ENCODE peak calls at places on chromosome 2, in seven cellular contexts. O, Y, T, C, W, V and R are unnamed samples.

GRCh38 chr2:130911996-130912395 is 75.3 kb downstream of the ARHGEF4 start:
- DNase-seq in O (no peak), Y (no peak), T (no peak), C (no peak), W (peak), V (no peak), R (no peak)

GRCh38 chr2:112705576-112705975 is 15.2 kb upstream of the NT5DC4 start:
- DNase-seq in O (no peak), Y (peak), T (no peak), C (no peak), W (no peak), V (no peak), R (no peak)

GRCh38 chr2:72533767-72534166 is 292.1 kb downstream of the EXOC6B start:
- DNase-seq in O (no peak), Y (peak), T (no peak), C (no peak), W (no peak), V (no peak), R (no peak)

GRCh38 chr2:98664323-98664722 is 55.9 kb downstream of the UNC50 start:
- DNase-seq in O (no peak), Y (no peak), T (no peak), C (peak), W (no peak), V (no peak), R (no peak)

GRCh38 chr2:157404363-157404762 is 39.5 kb downstream of the CYTIP start:
- DNase-seq in O (no peak), Y (peak), T (peak), C (peak), W (no peak), V (no peak), R (no peak)

GRCh38 chr2:112259509-112260294 is 4.9 kb upstream of the ZC3H8 start:
- DNase-seq in O (peak), Y (peak), T (peak), C (peak), W (peak), V (peak), R (peak)

GRCh38 chr2:231260442-231260841 is 62.0 kb downstream of the ARMC9 start:
- DNase-seq in O (no peak), Y (no peak), T (no peak), C (no peak), W (no peak), V (no peak), R (no peak)

GRCh38 chr2:41910126-41910525 is 137.7 kb upstream of the PKDCC start:
- DNase-seq in O (no peak), Y (peak), T (no peak), C (no peak), W (no peak), V (no peak), R (no peak)

GRCh38 chr2:64211471-64211870 is 67.3 kb upstream of the PELI1 start:
- DNase-seq in O (no peak), Y (no peak), T (no peak), C (no peak), W (no peak), V (no peak), R (no peak)

GRCh38 chr2:236113425-236113824 is 54.8 kb downstream of the GBX2 start:
- DNase-seq in O (no peak), Y (no peak), T (no peak), C (no peak), W (no peak), V (no peak), R (no peak)

GRCh38 chr2:126714191-126714965 is 58.4 kb downstream of the GYPC start:
- DNase-seq in O (no peak), Y (no peak), T (no peak), C (no peak), W (no peak), V (no peak), R (no peak)

GRCh38 chr2:37281916-37282315 is 42.7 kb downstream of the PRKD3 start:
- DNase-seq in O (no peak), Y (no peak), T (no peak), C (no peak), W (no peak), V (no peak), R (no peak)